ENCODE peak calls at places on chromosome 19, in four cellular contexts. R is HCT116, S is thoracic aorta, Z is gastrocnemius medialis. K is an unnamed sample. For H3K36me3, the result is how much of the 10 kb centered on the place peaks cover.

GRCh38 chr19:55406869-55407624 is 541 bp downstream of the UBE2S start:
- DNase-seq in S (no peak), R (no peak), Z (no peak), K (no peak)

GRCh38 chr19:5172859-5173577 is 167.6 kb downstream of the PTPRS start:
- DNase-seq in R (peak), Z (no peak), S (peak), K (peak)

GRCh38 chr19:46753420-46754155 is 7.3 kb upstream of the STRN4 start:
- DNase-seq in S (no peak), R (no peak), Z (no peak), K (no peak)

GRCh38 chr19:41323430-41324125 is 13.6 kb downstream of the CCDC97 start:
- DNase-seq in Z (peak), S (peak), R (no peak), K (peak)

GRCh38 chr19:18310118-18310909 is 12.6 kb downstream of the LSM4 start:
- DNase-seq in S (no peak), R (no peak), Z (no peak), K (no peak)

GRCh38 chr19:47608908-47609879 is at the start of gene BICRA:
- DNase-seq in S (peak), R (no peak), Z (peak), K (no peak)

GRCh38 chr19:47471733-47472457 is at the start of gene SLC8A2:
- DNase-seq in S (peak), R (peak), Z (no peak), K (peak)

GRCh38 chr19:35294859-35295258 is 2.9 kb downstream of the MAG start:
- DNase-seq in S (no peak), Z (no peak), R (no peak), K (no peak)

GRCh38 chr19:39175564-39175963 is 21.2 kb upstream of the NCCRP1 start:
- DNase-seq in R (no peak), S (no peak), Z (no peak), K (no peak)

GRCh38 chr19:18660051-18660910 is 23.2 kb upstream of the CRTC1 start:
- DNase-seq in Z (peak), S (peak), R (no peak), K (no peak)

GRCh38 chr19:13839938-13840750 is 36.8 kb upstream of the NANOS3 start:
- DNase-seq in Z (no peak), S (no peak), R (no peak), K (no peak)

GRCh38 chr19:28886708-28887107 is 326.2 kb downstream of the UQCRFS1 start:
- DNase-seq in Z (no peak), S (no peak), R (no peak), K (no peak)

GRCh38 chr19:42023121-42023942 is 29.3 kb upstream of the ATP1A3 start:
- DNase-seq in S (no peak), Z (no peak), R (peak), K (no peak)

GRCh38 chr19:38437295-38437694 is 3.8 kb downstream of the RYR1 start:
- DNase-seq in R (no peak), S (no peak), Z (no peak), K (no peak)

GRCh38 chr19:12952488-12953455 is 4.3 kb downstream of the GADD45GIP1 start:
- DNase-seq in Z (no peak), S (peak), R (no peak), K (no peak)

GRCh38 chr19:7894612-7895309 is 6.5 kb downstream of the LRRC8E start:
- DNase-seq in Z (no peak), S (no peak), R (no peak), K (no peak)

GRCh38 chr19:19267305-19267704 is 5.8 kb downstream of the TM6SF2 start:
- DNase-seq in R (no peak), Z (no peak), S (no peak), K (no peak)

GRCh38 chr19:5957132-5957531 is 20.8 kb downstream of the RANBP3 start:
- DNase-seq in R (no peak), S (no peak), Z (no peak), K (no peak)

GRCh38 chr19:58558623-58559274 is 338 bp upstream of the UBE2M start:
- DNase-seq in Z (peak), S (peak), R (peak), K (peak)

GRCh38 chr19:35555301-35556005 is 8.0 kb downstream of the ATP4A start:
- DNase-seq in R (peak), S (no peak), Z (no peak), K (no peak)

GRCh38 chr19:54030895-54031586 is 32.7 kb downstream of the VSTM1 start:
- DNase-seq in Z (no peak), S (no peak), R (no peak), K (no peak)

GRCh38 chr19:47447470-47448359 is 24.0 kb downstream of the SLC8A2 start:
- DNase-seq in R (peak), S (no peak), Z (no peak), K (no peak)

GRCh38 chr19:33227242-33227650 is 1.6 kb upstream of the SLC7A10 start:
- DNase-seq in S (no peak), Z (no peak), R (no peak), K (no peak)

GRCh38 chr19:29491491-29491890 is 34.3 kb upstream of the VSTM2B start:
- DNase-seq in R (no peak), Z (no peak), S (no peak), K (no peak)

GRCh38 chr19:46393456-46394397 is 19.6 kb downstream of the CCDC8 start:
- DNase-seq in R (no peak), Z (no peak), S (no peak), K (no peak)

GRCh38 chr19:2254052-2254872 is 2.0 kb downstream of the JSRP1 start:
- DNase-seq in Z (no peak), S (no peak), R (no peak), K (no peak)

GRCh38 chr19:37519890-37520289 is 13.2 kb downstream of the ZNF793 start:
- DNase-seq in Z (no peak), R (no peak), S (no peak), K (no peak)

GRCh38 chr19:18475762-18476331 is 37.9 kb upstream of the ISYNA1 start:
- DNase-seq in Z (no peak), S (no peak), R (no peak), K (no peak)

GRCh38 chr19:51440846-51441409 is 17.3 kb downstream of the SIGLEC8 start:
- DNase-seq in S (no peak), Z (no peak), R (no peak), K (no peak)

GRCh38 chr19:9818175-9818733 is 625 bp downstream of the FBXL12 start:
- DNase-seq in Z (no peak), S (no peak), R (no peak), K (no peak)

GRCh38 chr19:1245884-1246816 is 2.2 kb upstream of the MIDN start:
- DNase-seq in S (no peak), R (no peak), Z (peak), K (no peak)

GRCh38 chr19:34172661-34173144 is 399 bp downstream of the LSM14A start:
- DNase-seq in R (no peak), S (no peak), Z (peak), K (no peak)

GRCh38 chr19:518292-519231 is 11.3 kb downstream of the TPGS1 start:
- DNase-seq in S (no peak), R (no peak), Z (no peak), K (no peak)

GRCh38 chr19:7860166-7860901 is 13.9 kb downstream of the PRR36 start:
- DNase-seq in S (no peak), Z (no peak), R (no peak), K (no peak)

GRCh38 chr19:50542825-50543428 is 25.3 kb downstream of the LRRC4B start:
- DNase-seq in R (no peak), Z (no peak), S (no peak), K (no peak)

GRCh38 chr19:58581227-58582141 is 8.3 kb upstream of the MZF1 start:
- DNase-seq in R (peak), Z (peak), S (peak), K (no peak)

GRCh38 chr19:1308718-1309117 is 23.0 kb downstream of the EFNA2 start:
- DNase-seq in S (no peak), R (no peak), Z (no peak), K (no peak)

GRCh38 chr19:6260912-6261636 is 18.7 kb downstream of the MLLT1 start:
- DNase-seq in R (no peak), Z (no peak), S (no peak), K (no peak)

GRCh38 chr19:11798391-11799296 is at the start of gene ZNF491:
- DNase-seq in R (no peak), S (peak), Z (peak), K (peak)
- TF ChIP-seq CTCF in R (no peak), S (no peak), Z (no peak), K (no peak)

GRCh38 chr19:20271215-20271926 is 104.4 kb downstream of the ZNF486 start:
- DNase-seq in S (no peak), R (no peak), Z (no peak), K (no peak)
- H3K4me3 ChIP-seq in S (no peak), R (no peak), Z (no peak), K (no peak)

DNA sequence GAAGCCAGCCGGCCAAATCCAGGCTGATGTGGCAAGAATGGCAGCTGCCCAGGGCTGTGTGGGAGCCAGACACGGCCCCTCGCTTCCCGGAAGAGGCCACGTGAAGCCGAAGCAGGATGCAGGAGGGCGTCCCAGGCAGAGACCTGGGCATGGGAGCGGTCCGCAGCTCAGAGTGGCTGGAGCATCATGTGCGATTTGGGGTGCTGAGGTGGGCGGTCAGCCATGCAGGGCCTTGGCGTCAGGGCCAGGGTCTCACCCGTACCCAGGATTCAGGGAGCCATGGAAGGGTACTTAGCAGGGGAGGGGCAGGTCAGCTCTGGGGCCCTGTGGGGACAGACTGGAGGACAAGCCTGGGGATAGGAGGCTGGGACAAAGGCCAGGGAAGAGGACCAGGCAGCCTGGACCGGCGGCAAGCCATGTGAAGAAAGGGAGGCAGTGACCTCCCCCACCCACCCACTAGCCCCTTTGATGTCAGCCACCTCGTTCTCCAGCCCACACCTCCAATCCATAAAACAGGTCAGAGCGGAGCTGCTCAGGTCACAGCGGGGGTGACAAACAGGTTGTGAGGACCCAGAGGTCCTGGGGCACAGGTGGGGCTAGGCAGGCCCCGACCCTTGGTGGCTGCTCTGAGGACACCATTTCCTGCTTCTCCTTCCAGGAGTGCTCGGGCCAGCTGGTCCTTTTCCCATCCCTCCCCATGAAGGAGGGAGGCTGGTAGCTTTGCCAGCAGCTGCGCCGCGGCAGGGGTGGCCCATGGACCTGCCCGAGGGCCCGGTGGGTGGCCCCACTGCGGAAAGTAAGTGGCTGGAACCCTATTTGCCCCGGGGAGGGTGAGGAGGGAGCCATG is 2.3 kb downstream of the KASH5 start:
- DNase-seq in R (no peak), Z (no peak), S (no peak), K (no peak)
- H3K36me3 ChIP-seq in R (under half), Z (under half), S (under half), K (under half)

DNA sequence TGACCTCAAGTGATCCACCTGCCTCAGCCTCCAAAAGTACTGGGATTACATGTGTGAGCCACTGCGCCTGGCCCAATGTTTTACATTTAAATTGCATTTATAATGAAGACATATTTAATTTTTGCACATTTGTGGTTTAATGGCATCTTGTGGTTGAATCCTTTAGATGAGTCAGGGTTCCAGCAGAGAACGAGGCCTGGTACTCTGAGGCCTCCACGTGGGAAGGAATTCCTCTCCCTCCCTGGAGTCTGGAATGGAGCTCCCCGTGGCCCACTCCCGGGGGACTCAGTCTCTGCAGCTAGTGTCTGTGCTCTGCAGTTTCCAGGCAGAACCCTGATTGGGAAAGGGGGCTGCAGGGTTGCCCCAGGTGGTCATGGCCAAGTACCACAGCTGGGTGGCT is 24.2 kb downstream of the ZFR2 start:
- DNase-seq in Z (no peak), R (no peak), S (no peak), K (no peak)
- TF ChIP-seq CTCF in Z (no peak), R (no peak), S (no peak), K (no peak)

GRCh38 chr19:23909222-23909621 is 5.5 kb upstream of the ZNF726 start:
- DNase-seq in Z (no peak), S (no peak), R (no peak), K (no peak)

GRCh38 chr19:23914402-23915286 is at the start of gene ZNF726:
- DNase-seq in S (peak), R (no peak), Z (peak), K (peak)

GRCh38 chr19:23917856-23918255 is 3.2 kb downstream of the ZNF726 start:
- DNase-seq in R (no peak), Z (no peak), S (no peak), K (peak)

GRCh38 chr19:23916991-23917390 is 2.3 kb downstream of the ZNF726 start:
- DNase-seq in R (no peak), Z (no peak), S (no peak), K (no peak)

DNA sequence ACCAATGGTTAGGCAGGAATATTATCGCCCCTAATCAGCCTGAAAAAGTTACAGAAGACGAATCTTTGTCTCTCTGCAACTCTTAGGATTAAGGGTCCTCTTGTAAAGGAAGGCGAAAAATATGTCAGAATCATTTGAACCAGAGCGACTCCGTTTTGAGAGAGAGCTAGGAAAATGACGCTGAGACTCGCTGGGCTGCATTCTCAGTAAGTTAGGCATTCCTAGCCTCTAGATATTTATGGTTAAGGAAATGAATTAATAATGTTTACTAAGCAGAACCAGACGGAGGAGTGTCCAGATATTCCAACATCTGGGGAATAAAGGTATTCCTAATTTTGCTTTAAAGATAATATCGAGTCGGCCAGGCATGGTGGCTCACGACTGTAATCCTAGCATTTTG is 755 bp upstream of the ZNF726 start:
- DNase-seq in S (no peak), R (no peak), Z (no peak), K (no peak)
- H3K4me3 ChIP-seq in S (peak), R (no peak), Z (peak), K (no peak)

DNA sequence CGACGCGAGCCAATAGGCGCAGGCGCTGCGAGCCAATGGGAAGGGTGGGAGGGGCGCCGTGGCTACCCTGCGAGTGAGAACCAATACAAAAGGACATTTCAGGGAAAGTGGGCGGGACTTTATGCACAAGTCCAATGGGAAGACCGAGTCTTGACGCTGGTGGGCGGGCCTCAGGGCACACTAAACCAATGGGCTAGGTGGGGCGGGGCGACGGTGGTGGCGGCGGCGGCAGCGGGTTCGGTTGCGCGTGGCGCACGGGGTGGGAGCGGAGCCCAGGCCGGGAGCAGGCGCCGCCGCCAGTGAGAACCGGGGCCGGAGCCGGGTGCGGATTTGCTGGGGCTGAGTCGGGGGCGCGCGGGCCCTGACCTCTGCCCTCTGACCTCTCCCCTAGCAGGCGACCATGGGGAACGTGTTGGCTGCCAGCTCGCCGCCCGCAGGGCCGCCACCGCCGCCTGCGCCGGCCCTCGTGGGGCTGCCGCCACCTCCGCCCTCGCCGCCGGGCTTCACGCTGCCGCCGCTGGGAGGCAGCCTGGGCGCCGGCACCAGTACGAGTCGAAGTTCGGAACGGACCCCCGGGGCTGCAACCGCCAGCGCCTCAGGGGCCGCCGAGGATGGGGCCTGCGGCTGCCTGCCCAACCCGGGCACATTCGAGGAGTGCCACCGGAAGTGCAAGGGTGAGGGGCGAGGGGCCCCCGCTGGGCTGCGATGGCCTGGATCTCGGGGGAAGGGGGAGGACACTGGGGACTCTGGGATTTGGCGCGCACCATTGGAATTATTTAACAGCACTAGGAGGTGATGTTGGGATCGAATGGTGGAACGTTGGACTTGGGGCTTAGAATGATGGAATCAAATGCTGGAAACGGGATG is at the start of gene TOMM40:
- DNase-seq in R (no peak), Z (no peak), S (peak), K (peak)
- H3K36me3 ChIP-seq in R (under half), Z (under half), S (under half), K (under half)

K was measured in kidney epithelial cell.